ENCODE peak calls at places on chromosomes 1 and 21, in eight cellular contexts. S is esophagus squamous epithelium, A is GM04504, P is NCI-H1930, R is Right ventricle myocardium superior, B is anterior cingulate cortex, D is EL, M is hypothalamus. T is an unnamed sample.
A peak's percentile ranks its signal among the peaks of the same experiment; 100 is the strongest.

GRCh38 chr1:2602311-2602835 is 15.8 kb downstream of the PRXL2B start:
- DNase-seq in D (no peak), A (no peak), R (no peak), P (no peak), S (no peak), M (no peak), B (no peak), T (no peak)

GRCh38 chr1:244917271-244917670 is 52.9 kb upstream of the HNRNPU start:
- DNase-seq in P (no peak), R (no peak), M (peak; percentile 2), S (no peak), A (no peak), D (no peak), B (no peak), T (no peak)

GRCh38 chr1:58773406-58773840 is 10.4 kb downstream of the JUN start:
- DNase-seq in S (no peak), P (peak; percentile 57), M (no peak), D (peak; percentile 40), R (peak; percentile 63), B (no peak), A (no peak), T (no peak)

GRCh38 chr1:19505694-19506457 is 20.5 kb upstream of the CAPZB start:
- DNase-seq in A (no peak), R (peak; percentile 65), M (no peak), B (no peak), D (no peak), P (no peak), S (no peak), T (no peak)

GRCh38 chr1:27004471-27005165 is 8.0 kb downstream of the TENT5B start:
- DNase-seq in M (no peak), A (no peak), S (no peak), B (no peak), R (no peak), D (peak; percentile 39), P (no peak), T (no peak)

GRCh38 chr1:9068971-9069323 is 488 bp downstream of the SLC2A5 start:
- DNase-seq in S (no peak), B (no peak), P (no peak), D (no peak), R (no peak), A (no peak), M (no peak), T (no peak)

GRCh38 chr1:103514920-103515503 is 10.5 kb upstream of the RNPC3 start:
- DNase-seq in M (no peak), S (no peak), P (peak; percentile 32), R (no peak), D (peak; percentile 63), A (peak; percentile 26), B (no peak), T (no peak)

GRCh38 chr1:227213426-227213825 is 104.9 kb downstream of the CDC42BPA start:
- DNase-seq in P (no peak), M (no peak), S (no peak), D (no peak), R (no peak), A (no peak), B (no peak), T (no peak)

GRCh38 chr1:36650200-36651065 is 167.7 kb upstream of the CSF3R start:
- DNase-seq in A (peak; percentile 19), D (peak; percentile 44), M (peak; percentile 33), S (no peak), R (peak; percentile 64), B (peak; percentile 49), P (peak; percentile 35), T (peak; percentile 25)

GRCh38 chr1:54410359-54410758 is 4.2 kb upstream of the SSBP3 start:
- DNase-seq in M (no peak), A (no peak), P (no peak), D (no peak), B (no peak), R (no peak), S (no peak), T (no peak)

GRCh38 chr21:45087022-45087823 is 12.8 kb downstream of the ADARB1 start:
- DNase-seq in A (no peak), S (no peak), M (no peak), P (no peak), B (no peak), D (no peak), R (no peak), T (no peak)

GRCh38 chr1:28199328-28200233 is 23.1 kb upstream of the PTAFR start:
- DNase-seq in R (no peak), M (no peak), S (no peak), A (no peak), B (no peak), D (no peak), P (no peak), T (no peak)

GRCh38 chr1:154239491-154239890 is 18.7 kb downstream of the UBAP2L start:
- DNase-seq in A (no peak), S (no peak), M (no peak), D (no peak), P (no peak), B (no peak), R (no peak), T (no peak)

GRCh38 chr1:163745204-163745603 is 423.4 kb downstream of the NUF2 start:
- DNase-seq in R (no peak), A (no peak), M (no peak), B (no peak), D (no peak), P (no peak), S (no peak), T (no peak)

GRCh38 chr21:18142639-18143038 is 102.0 kb upstream of the CHODL start:
- DNase-seq in D (no peak), R (no peak), P (peak; percentile 11), M (no peak), A (no peak), B (no peak), S (no peak), T (no peak)

GRCh38 chr1:230067441-230067870 is 418 bp downstream of the GALNT2 start:
- DNase-seq in A (no peak), M (peak; percentile 42), B (no peak), S (no peak), D (peak; percentile 46), P (no peak), R (peak; percentile 58), T (no peak)

GRCh38 chr21:14513772-14514171 is 32.3 kb downstream of the SAMSN1 start:
- DNase-seq in B (no peak), M (no peak), R (no peak), P (no peak), A (no peak), D (no peak), S (no peak), T (no peak)

GRCh38 chr1:32878637-32879041 is 7.7 kb upstream of the HPCA start:
- DNase-seq in B (no peak), A (no peak), R (no peak), P (no peak), M (no peak), S (no peak), D (no peak), T (no peak)

GRCh38 chr1:39150779-39151178 is 53.7 kb upstream of the MACF1 start:
- DNase-seq in S (no peak), P (no peak), D (no peak), B (no peak), M (no peak), A (no peak), R (no peak), T (no peak)

GRCh38 chr1:14980801-14981200 is 172.7 kb upstream of the TMEM51 start:
- DNase-seq in A (no peak), S (no peak), R (no peak), M (peak; percentile 29), B (no peak), P (no peak), D (peak; percentile 41), T (no peak)

GRCh38 chr1:204480515-204480914 is 14.1 kb downstream of the PIK3C2B start:
- DNase-seq in R (no peak), B (no peak), P (no peak), S (no peak), D (no peak), M (no peak), A (no peak), T (no peak)

GRCh38 chr1:17627239-17628052 is 87.9 kb downstream of the ARHGEF10L start:
- DNase-seq in M (no peak), B (no peak), P (no peak), D (no peak), S (no peak), A (no peak), R (no peak), T (no peak)